ENCODE peak calls at places on chromosome 11, in six cellular contexts. R is IMR-90, U is mesendoderm, M is neuronal stem cell, Z is mesenchymal stem cell, S is H9. B is an unnamed sample.
A peak's percentile ranks its signal among the peaks of the same experiment; 100 is the strongest.

GRCh38 chr11:17405232-17406005 is 17.0 kb upstream of the KCNJ11 start:
- DNase-seq in R (peak; percentile 7), U (peak; percentile 58), M (no peak), Z (peak; percentile 70), S (peak; percentile 54), B (no peak)

GRCh38 chr11:106917973-106918372 is 100.3 kb downstream of the GUCY1A2 start:
- DNase-seq in R (peak; percentile 0), U (peak; percentile 63), M (peak; percentile 12), Z (peak; percentile 5), S (peak; percentile 43), B (peak; percentile 15)

GRCh38 chr11:9280655-9281301 is 15.6 kb upstream of the DENND5A start:
- DNase-seq in R (peak; percentile 81), U (no peak), M (no peak), Z (peak; percentile 79), S (no peak), B (no peak)

GRCh38 chr11:18853086-18853720 is 61.6 kb upstream of the PTPN5 start:
- DNase-seq in R (peak; percentile 19), U (peak; percentile 80), M (no peak), Z (peak; percentile 6), S (peak; percentile 57), B (peak; percentile 56)

GRCh38 chr11:64759722-64760719 is at the start of gene PYGM:
- DNase-seq in R (no peak), U (peak; percentile 90), M (peak; percentile 66), Z (peak; percentile 63), S (peak; percentile 91), B (peak; percentile 77)

GRCh38 chr11:118652681-118653181 is 26.7 kb downstream of the TREH start:
- DNase-seq in R (no peak), U (no peak), M (no peak), Z (no peak), S (no peak), B (no peak)

GRCh38 chr11:117096140-117096972 is 1.9 kb downstream of the SIK3 start:
- DNase-seq in R (no peak), U (peak; percentile 90), M (no peak), Z (peak; percentile 50), S (peak; percentile 70), B (peak; percentile 51)

GRCh38 chr11:17014774-17015638 is 792 bp upstream of the PLEKHA7 start:
- DNase-seq in R (no peak), U (peak; percentile 73), M (peak; percentile 32), Z (peak; percentile 20), S (peak; percentile 70), B (no peak)

GRCh38 chr11:1966531-1966930 is 19.4 kb downstream of the MRPL23 start:
- DNase-seq in R (no peak), U (no peak), M (no peak), Z (no peak), S (no peak), B (no peak)

DNA sequence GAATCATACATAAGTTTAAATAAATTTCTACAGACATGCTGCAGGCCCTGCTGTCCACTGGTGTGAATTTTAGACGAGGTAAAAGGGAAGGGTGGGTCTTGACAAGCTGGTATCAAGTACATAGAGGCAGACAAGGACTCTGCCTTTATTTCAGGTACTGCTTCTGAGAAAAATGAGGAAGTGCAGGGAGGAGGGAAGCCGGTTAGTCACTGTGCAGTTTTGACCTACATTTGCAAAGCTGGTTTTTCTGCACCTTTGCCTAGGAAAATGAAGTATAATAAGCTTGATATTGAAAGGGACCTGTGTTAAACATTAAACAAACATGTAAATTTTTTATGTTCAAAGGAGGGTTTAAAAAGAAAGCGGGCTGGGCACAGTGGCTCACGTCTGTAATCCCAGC is 24.6 kb downstream of the TMEM45B start:
- DNase-seq in R (no peak), U (no peak), M (no peak), Z (no peak), S (no peak), B (no peak)
- H2BK15ac ChIP-seq in R (no peak overlapping the region), U (no peak overlapping the region), M (no peak overlapping the region), Z (no peak overlapping the region), S (no peak overlapping the region), B (no peak overlapping the region)

DNA sequence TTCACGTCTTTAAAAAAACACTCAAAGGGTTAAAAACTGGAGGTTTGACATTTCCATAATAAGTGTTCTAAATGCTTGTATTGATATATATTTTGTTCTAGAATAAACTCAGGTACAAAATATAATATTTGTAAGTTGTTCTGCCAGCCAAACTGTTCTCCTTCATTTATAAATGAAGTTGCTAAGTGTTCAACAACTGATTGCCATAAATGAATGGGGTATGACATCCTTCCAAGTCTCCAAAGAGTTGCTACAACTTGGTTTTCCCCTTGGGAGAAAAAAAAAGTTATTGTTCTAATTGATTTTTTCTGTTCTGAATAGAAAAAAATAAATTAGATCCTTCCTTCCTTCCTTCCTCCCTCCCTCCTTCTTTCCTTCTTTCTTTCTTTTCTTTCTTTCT is 65.4 kb upstream of the BLID start:
- DNase-seq in R (no peak), U (no peak), M (no peak), Z (peak; percentile 53), S (no peak), B (no peak)
- H3K18ac ChIP-seq in R (peak overlapping the region; percentile 96), U (no peak overlapping the region), M (no peak overlapping the region), Z (no peak overlapping the region), S (no peak overlapping the region), B (no peak overlapping the region)

DNA sequence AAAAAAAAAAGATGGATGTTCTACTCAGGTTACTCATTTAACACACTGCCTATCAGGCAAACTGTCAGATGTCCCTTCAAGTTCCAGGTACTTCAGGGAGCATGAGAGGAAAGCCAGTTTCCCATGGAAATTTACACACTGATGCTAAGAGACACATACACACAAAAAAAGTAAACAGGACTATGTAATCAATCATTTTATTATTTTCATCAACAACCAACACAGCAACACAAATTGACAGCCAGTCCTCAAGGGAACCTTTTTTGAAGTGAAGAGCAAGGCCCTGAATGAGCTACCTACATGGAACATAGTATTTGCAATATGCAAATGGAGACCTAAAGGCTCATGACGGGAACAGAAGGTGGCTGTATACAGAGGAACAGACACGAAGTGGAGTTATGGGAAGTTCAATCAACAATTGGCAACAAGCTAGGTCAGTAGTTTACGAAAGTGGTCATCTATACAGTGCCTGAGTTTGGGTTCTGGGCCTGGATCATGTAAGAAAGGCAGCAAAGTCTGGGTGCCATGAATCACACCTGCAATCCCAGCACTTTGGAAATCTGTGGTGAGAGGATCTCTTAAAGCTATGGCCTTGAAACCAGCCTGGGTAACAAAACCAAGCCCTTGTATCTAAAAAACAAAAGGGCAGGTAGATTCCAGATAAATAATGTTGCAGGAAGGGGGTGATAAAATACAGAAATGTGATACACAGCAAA is 12.6 kb upstream of the WDR74 start:
- DNase-seq in R (no peak), U (no peak), M (no peak), Z (no peak), S (no peak), B (no peak)
- H3K23ac ChIP-seq in R (no peak overlapping the region), U (no peak overlapping the region), M (no peak overlapping the region), Z (no peak overlapping the region), S (no peak overlapping the region), B (no peak overlapping the region)

GRCh38 chr11:60878245-60879101 is 11.1 kb downstream of the ZP1 start:
- DNase-seq in R (no peak), U (no peak), M (no peak), Z (no peak), S (no peak), B (no peak)
- H2BK15ac ChIP-seq in R (no peak overlapping the region), U (no peak overlapping the region), M (no peak overlapping the region), Z (no peak overlapping the region), S (no peak overlapping the region), B (no peak overlapping the region)

B was measured in H1.